ENCODE peak calls at places on chromosomes 1 and 21, in ten cellular contexts. One of them, this sample, is unnamed.

GRCh38 chr1:206041640-206042039 is 11.3 kb upstream of the RHEX start:
- DNase-seq in WERI-Rb-1: peak; percentile 65
- DNase-seq in neural crest cell: no peak
- DNase-seq in activated CD8-positive, alpha-beta T cell treated with anti-CD3 and anti-CD28 coated beads for 36 hours: no peak
- DNase-seq in GM06990: peak; percentile 63
- DNase-seq in thyroid gland: peak; percentile 75
- DNase-seq in epithelial cell of esophagus: peak; percentile 84
- DNase-seq in left ventricle myocardium inferior: no peak
- DNase-seq in foreskin fibroblast: no peak
- DNase-seq in H9: peak; percentile 63
- DNase-seq in this sample: no peak

GRCh38 chr1:102733491-102734236 is 374.7 kb downstream of the COL11A1 start:
- DNase-seq in WERI-Rb-1: no peak
- DNase-seq in neural crest cell: no peak
- DNase-seq in activated CD8-positive, alpha-beta T cell treated with anti-CD3 and anti-CD28 coated beads for 36 hours: no peak
- DNase-seq in GM06990: no peak
- DNase-seq in thyroid gland: no peak
- DNase-seq in epithelial cell of esophagus: no peak
- DNase-seq in left ventricle myocardium inferior: no peak
- DNase-seq in foreskin fibroblast: no peak
- DNase-seq in H9: no peak
- DNase-seq in this sample: no peak

GRCh38 chr1:216905781-216906180 is 182.6 kb upstream of the ESRRG start:
- DNase-seq in WERI-Rb-1: no peak
- DNase-seq in neural crest cell: no peak
- DNase-seq in activated CD8-positive, alpha-beta T cell treated with anti-CD3 and anti-CD28 coated beads for 36 hours: no peak
- DNase-seq in GM06990: no peak
- DNase-seq in thyroid gland: no peak
- DNase-seq in epithelial cell of esophagus: no peak
- DNase-seq in left ventricle myocardium inferior: no peak
- DNase-seq in foreskin fibroblast: no peak
- DNase-seq in H9: no peak
- DNase-seq in this sample: no peak

GRCh38 chr21:25836396-25836795 is 101.6 kb downstream of the GABPA start:
- DNase-seq in WERI-Rb-1: no peak
- DNase-seq in neural crest cell: no peak
- DNase-seq in activated CD8-positive, alpha-beta T cell treated with anti-CD3 and anti-CD28 coated beads for 36 hours: no peak
- DNase-seq in GM06990: no peak
- DNase-seq in thyroid gland: no peak
- DNase-seq in epithelial cell of esophagus: peak; percentile 66
- DNase-seq in left ventricle myocardium inferior: no peak
- DNase-seq in foreskin fibroblast: peak; percentile 4
- DNase-seq in H9: no peak
- DNase-seq in this sample: no peak

GRCh38 chr1:152398812-152399698 is 15.0 kb downstream of the CRNN start:
- DNase-seq in WERI-Rb-1: peak; percentile 42
- DNase-seq in neural crest cell: no peak
- DNase-seq in activated CD8-positive, alpha-beta T cell treated with anti-CD3 and anti-CD28 coated beads for 36 hours: peak; percentile 31
- DNase-seq in GM06990: no peak
- DNase-seq in thyroid gland: peak; percentile 44
- DNase-seq in epithelial cell of esophagus: peak; percentile 76
- DNase-seq in left ventricle myocardium inferior: no peak
- DNase-seq in foreskin fibroblast: no peak
- DNase-seq in H9: no peak
- DNase-seq in this sample: no peak

GRCh38 chr21:25967566-25968438 is 202.8 kb downstream of the APP start:
- DNase-seq in WERI-Rb-1: no peak
- DNase-seq in neural crest cell: no peak
- DNase-seq in activated CD8-positive, alpha-beta T cell treated with anti-CD3 and anti-CD28 coated beads for 36 hours: no peak
- DNase-seq in GM06990: peak; percentile 30
- DNase-seq in thyroid gland: no peak
- DNase-seq in epithelial cell of esophagus: peak; percentile 71
- DNase-seq in left ventricle myocardium inferior: no peak
- DNase-seq in foreskin fibroblast: no peak
- DNase-seq in H9: no peak
- DNase-seq in this sample: no peak

GRCh38 chr1:223403184-223403815 is 10.1 kb downstream of the CCDC185 start:
- DNase-seq in WERI-Rb-1: no peak
- DNase-seq in neural crest cell: no peak
- DNase-seq in activated CD8-positive, alpha-beta T cell treated with anti-CD3 and anti-CD28 coated beads for 36 hours: no peak
- DNase-seq in GM06990: no peak
- DNase-seq in thyroid gland: no peak
- DNase-seq in epithelial cell of esophagus: peak; percentile 81
- DNase-seq in left ventricle myocardium inferior: no peak
- DNase-seq in foreskin fibroblast: peak; percentile 4
- DNase-seq in H9: no peak
- DNase-seq in this sample: no peak

GRCh38 chr21:20739421-20739820 is 258.8 kb upstream of the NCAM2 start:
- DNase-seq in WERI-Rb-1: peak; percentile 19
- DNase-seq in neural crest cell: no peak
- DNase-seq in activated CD8-positive, alpha-beta T cell treated with anti-CD3 and anti-CD28 coated beads for 36 hours: peak; percentile 2
- DNase-seq in GM06990: no peak
- DNase-seq in thyroid gland: no peak
- DNase-seq in epithelial cell of esophagus: no peak
- DNase-seq in left ventricle myocardium inferior: no peak
- DNase-seq in foreskin fibroblast: no peak
- DNase-seq in H9: peak; percentile 43
- DNase-seq in this sample: no peak

GRCh38 chr1:12525311-12526181 is 92.5 kb downstream of the DHRS3 start:
- DNase-seq in WERI-Rb-1: no peak
- DNase-seq in neural crest cell: no peak
- DNase-seq in activated CD8-positive, alpha-beta T cell treated with anti-CD3 and anti-CD28 coated beads for 36 hours: no peak
- DNase-seq in GM06990: no peak
- DNase-seq in thyroid gland: peak; percentile 71
- DNase-seq in epithelial cell of esophagus: no peak
- DNase-seq in left ventricle myocardium inferior: peak; percentile 35
- DNase-seq in foreskin fibroblast: peak; percentile 33
- DNase-seq in H9: no peak
- DNase-seq in this sample: no peak

GRCh38 chr1:177789956-177790355 is 179.9 kb downstream of the SEC16B start:
- DNase-seq in WERI-Rb-1: no peak
- DNase-seq in neural crest cell: no peak
- DNase-seq in activated CD8-positive, alpha-beta T cell treated with anti-CD3 and anti-CD28 coated beads for 36 hours: no peak
- DNase-seq in GM06990: no peak
- DNase-seq in thyroid gland: no peak
- DNase-seq in epithelial cell of esophagus: no peak
- DNase-seq in left ventricle myocardium inferior: no peak
- DNase-seq in foreskin fibroblast: no peak
- DNase-seq in H9: no peak
- DNase-seq in this sample: no peak
- TF ChIP-seq CTCF in WERI-Rb-1: no peak
- TF ChIP-seq CTCF in neural crest cell: no peak
- TF ChIP-seq CTCF in activated CD8-positive, alpha-beta T cell treated with anti-CD3 and anti-CD28 coated beads for 36 hours: no peak
- TF ChIP-seq CTCF in GM06990: no peak
- TF ChIP-seq CTCF in thyroid gland: no peak
- TF ChIP-seq CTCF in epithelial cell of esophagus: no peak
- TF ChIP-seq CTCF in left ventricle myocardium inferior: no peak
- TF ChIP-seq CTCF in foreskin fibroblast: no peak
- TF ChIP-seq CTCF in H9: no peak
- TF ChIP-seq CTCF in this sample: no peak

DNA sequence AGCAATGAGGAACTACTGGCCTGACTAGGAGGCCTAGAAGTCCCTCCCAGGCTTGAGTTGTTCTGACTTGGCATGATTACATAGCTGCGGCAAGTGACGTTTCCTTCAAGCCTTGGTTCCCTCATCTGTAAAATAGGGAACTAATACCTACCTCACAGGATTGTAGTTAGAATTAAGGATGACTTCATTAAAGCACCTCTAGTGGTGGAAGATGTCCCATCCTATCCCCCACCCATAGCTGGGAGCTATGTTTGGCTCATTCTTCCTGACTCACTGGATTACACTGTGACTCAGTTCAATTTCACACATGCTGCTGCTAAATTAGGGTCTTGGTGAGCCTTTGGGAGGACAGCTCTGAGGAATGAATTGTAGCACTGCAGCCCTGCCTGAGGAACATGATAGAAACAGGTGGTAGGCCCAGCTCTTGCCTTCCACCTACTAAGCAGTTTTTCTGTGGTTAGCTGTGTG is 6.0 kb upstream of the SHISA4 start:
- DNase-seq in WERI-Rb-1: peak; percentile 21
- DNase-seq in neural crest cell: no peak
- DNase-seq in activated CD8-positive, alpha-beta T cell treated with anti-CD3 and anti-CD28 coated beads for 36 hours: no peak
- DNase-seq in GM06990: peak; percentile 31
- DNase-seq in thyroid gland: no peak
- DNase-seq in epithelial cell of esophagus: peak; percentile 93
- DNase-seq in left ventricle myocardium inferior: no peak
- DNase-seq in foreskin fibroblast: peak; percentile 92
- DNase-seq in H9: no peak
- DNase-seq in this sample: no peak
- TF ChIP-seq CTCF in WERI-Rb-1: peak; percentile 37
- TF ChIP-seq CTCF in neural crest cell: no peak
- TF ChIP-seq CTCF in activated CD8-positive, alpha-beta T cell treated with anti-CD3 and anti-CD28 coated beads for 36 hours: no peak
- TF ChIP-seq CTCF in GM06990: no peak
- TF ChIP-seq CTCF in thyroid gland: no peak
- TF ChIP-seq CTCF in epithelial cell of esophagus: peak; percentile 30
- TF ChIP-seq CTCF in left ventricle myocardium inferior: no peak
- TF ChIP-seq CTCF in foreskin fibroblast: peak; percentile 25
- TF ChIP-seq CTCF in H9: peak; percentile 34
- TF ChIP-seq CTCF in this sample: no peak

DNA sequence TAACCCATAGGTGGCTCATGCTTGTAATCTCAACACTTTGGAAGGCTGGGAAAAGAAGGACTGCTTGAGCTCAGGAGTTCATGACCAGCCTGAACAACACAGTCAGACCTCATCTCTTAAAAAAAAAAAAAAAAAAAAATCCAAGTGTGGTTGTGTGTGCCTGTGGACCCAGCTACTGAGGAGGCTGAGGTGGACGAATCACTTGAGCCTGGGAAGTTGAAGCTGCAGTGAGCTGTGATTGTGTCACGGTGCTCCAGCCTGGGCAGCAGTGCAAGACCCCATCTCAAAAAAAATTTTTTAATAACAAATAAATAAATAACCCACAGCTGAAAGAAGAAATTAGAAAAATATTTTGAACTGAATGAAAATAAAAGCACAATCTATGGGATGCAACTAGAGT is 13.8 kb downstream of the INTS7 start:
- DNase-seq in WERI-Rb-1: no peak
- DNase-seq in neural crest cell: no peak
- DNase-seq in activated CD8-positive, alpha-beta T cell treated with anti-CD3 and anti-CD28 coated beads for 36 hours: no peak
- DNase-seq in GM06990: no peak
- DNase-seq in thyroid gland: no peak
- DNase-seq in epithelial cell of esophagus: no peak
- DNase-seq in left ventricle myocardium inferior: no peak
- DNase-seq in foreskin fibroblast: no peak
- DNase-seq in H9: no peak
- DNase-seq in this sample: no peak
- TF ChIP-seq CTCF in WERI-Rb-1: no peak
- TF ChIP-seq CTCF in neural crest cell: no peak
- TF ChIP-seq CTCF in activated CD8-positive, alpha-beta T cell treated with anti-CD3 and anti-CD28 coated beads for 36 hours: no peak
- TF ChIP-seq CTCF in GM06990: no peak
- TF ChIP-seq CTCF in thyroid gland: no peak
- TF ChIP-seq CTCF in epithelial cell of esophagus: no peak
- TF ChIP-seq CTCF in left ventricle myocardium inferior: no peak
- TF ChIP-seq CTCF in foreskin fibroblast: no peak
- TF ChIP-seq CTCF in H9: no peak
- TF ChIP-seq CTCF in this sample: no peak

GRCh38 chr1:34597877-34598514 is 156.9 kb upstream of the GJB5 start:
- DNase-seq in WERI-Rb-1: peak; percentile 72
- DNase-seq in neural crest cell: peak; percentile 90
- DNase-seq in activated CD8-positive, alpha-beta T cell treated with anti-CD3 and anti-CD28 coated beads for 36 hours: peak; percentile 78
- DNase-seq in GM06990: peak; percentile 24
- DNase-seq in thyroid gland: peak; percentile 60
- DNase-seq in epithelial cell of esophagus: peak; percentile 57
- DNase-seq in left ventricle myocardium inferior: peak; percentile 46
- DNase-seq in foreskin fibroblast: peak; percentile 40
- DNase-seq in H9: peak; percentile 88
- DNase-seq in this sample: peak; percentile 57
- TF ChIP-seq CTCF in WERI-Rb-1: peak; percentile 97
- TF ChIP-seq CTCF in neural crest cell: peak; percentile 93
- TF ChIP-seq CTCF in activated CD8-positive, alpha-beta T cell treated with anti-CD3 and anti-CD28 coated beads for 36 hours: peak; percentile 66
- TF ChIP-seq CTCF in GM06990: peak; percentile 96
- TF ChIP-seq CTCF in thyroid gland: peak; percentile 69
- TF ChIP-seq CTCF in epithelial cell of esophagus: peak; percentile 80
- TF ChIP-seq CTCF in left ventricle myocardium inferior: peak; percentile 79
- TF ChIP-seq CTCF in foreskin fibroblast: peak; percentile 89
- TF ChIP-seq CTCF in H9: peak; percentile 94
- TF ChIP-seq CTCF in this sample: no peak

GRCh38 chr1:85262985-85263384 is 3.5 kb upstream of the C1orf52 start:
- DNase-seq in WERI-Rb-1: no peak
- DNase-seq in neural crest cell: no peak
- DNase-seq in activated CD8-positive, alpha-beta T cell treated with anti-CD3 and anti-CD28 coated beads for 36 hours: no peak
- DNase-seq in GM06990: no peak
- DNase-seq in thyroid gland: no peak
- DNase-seq in epithelial cell of esophagus: no peak
- DNase-seq in left ventricle myocardium inferior: no peak
- DNase-seq in foreskin fibroblast: no peak
- DNase-seq in H9: no peak
- DNase-seq in this sample: no peak
- TF ChIP-seq CTCF in WERI-Rb-1: no peak
- TF ChIP-seq CTCF in neural crest cell: no peak
- TF ChIP-seq CTCF in activated CD8-positive, alpha-beta T cell treated with anti-CD3 and anti-CD28 coated beads for 36 hours: no peak
- TF ChIP-seq CTCF in GM06990: no peak
- TF ChIP-seq CTCF in thyroid gland: no peak
- TF ChIP-seq CTCF in epithelial cell of esophagus: no peak
- TF ChIP-seq CTCF in left ventricle myocardium inferior: no peak
- TF ChIP-seq CTCF in foreskin fibroblast: no peak
- TF ChIP-seq CTCF in H9: no peak
- TF ChIP-seq CTCF in this sample: no peak

GRCh38 chr1:31757204-31757679 is 6.9 kb downstream of the ADGRB2 start:
- DNase-seq in WERI-Rb-1: no peak
- DNase-seq in neural crest cell: no peak
- DNase-seq in activated CD8-positive, alpha-beta T cell treated with anti-CD3 and anti-CD28 coated beads for 36 hours: no peak
- DNase-seq in GM06990: no peak
- DNase-seq in thyroid gland: no peak
- DNase-seq in epithelial cell of esophagus: no peak
- DNase-seq in left ventricle myocardium inferior: no peak
- DNase-seq in foreskin fibroblast: no peak
- DNase-seq in H9: no peak
- DNase-seq in this sample: no peak
- TF ChIP-seq CTCF in WERI-Rb-1: no peak
- TF ChIP-seq CTCF in neural crest cell: no peak
- TF ChIP-seq CTCF in activated CD8-positive, alpha-beta T cell treated with anti-CD3 and anti-CD28 coated beads for 36 hours: no peak
- TF ChIP-seq CTCF in GM06990: no peak
- TF ChIP-seq CTCF in thyroid gland: no peak
- TF ChIP-seq CTCF in epithelial cell of esophagus: no peak
- TF ChIP-seq CTCF in left ventricle myocardium inferior: no peak
- TF ChIP-seq CTCF in foreskin fibroblast: no peak
- TF ChIP-seq CTCF in H9: peak; percentile 16
- TF ChIP-seq CTCF in this sample: no peak

DNA sequence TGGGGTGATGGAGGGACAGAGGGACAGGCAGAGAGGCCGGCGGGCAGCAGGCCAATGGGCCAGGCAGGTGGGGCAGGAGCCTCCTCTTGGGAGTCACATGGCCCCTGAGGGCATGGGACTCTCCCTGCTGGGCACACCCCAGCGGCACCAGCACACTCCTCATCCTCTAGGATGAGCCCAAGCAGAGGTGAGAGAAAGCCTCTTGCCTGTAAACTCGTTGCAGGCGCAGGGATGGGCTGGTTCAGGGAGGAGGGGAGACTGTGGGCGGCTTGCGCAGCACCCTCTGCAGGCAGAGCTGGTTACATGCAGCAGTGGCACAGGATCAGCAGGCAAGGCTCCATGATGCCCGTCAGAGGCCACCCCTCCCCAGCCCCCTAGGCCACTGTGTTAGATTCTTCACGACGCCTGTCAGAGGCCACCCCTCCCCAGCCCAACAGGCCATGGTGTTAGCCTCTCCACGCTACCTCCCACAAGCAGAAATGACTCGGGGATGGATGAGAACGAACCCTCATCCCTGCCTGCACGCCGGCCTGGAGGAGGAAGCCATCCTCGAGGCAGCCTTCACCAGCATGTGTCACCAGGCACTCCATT is 209.7 kb upstream of the VAMP3 start:
- DNase-seq in WERI-Rb-1: peak; percentile 84
- DNase-seq in neural crest cell: peak; percentile 28
- DNase-seq in activated CD8-positive, alpha-beta T cell treated with anti-CD3 and anti-CD28 coated beads for 36 hours: peak; percentile 32
- DNase-seq in GM06990: no peak
- DNase-seq in thyroid gland: no peak
- DNase-seq in epithelial cell of esophagus: no peak
- DNase-seq in left ventricle myocardium inferior: no peak
- DNase-seq in foreskin fibroblast: no peak
- DNase-seq in H9: peak; percentile 89
- DNase-seq in this sample: no peak
- TF ChIP-seq CTCF in WERI-Rb-1: peak; percentile 96
- TF ChIP-seq CTCF in neural crest cell: peak; percentile 52
- TF ChIP-seq CTCF in activated CD8-positive, alpha-beta T cell treated with anti-CD3 and anti-CD28 coated beads for 36 hours: peak; percentile 17
- TF ChIP-seq CTCF in GM06990: peak; percentile 73
- TF ChIP-seq CTCF in thyroid gland: no peak
- TF ChIP-seq CTCF in epithelial cell of esophagus: peak; percentile 19
- TF ChIP-seq CTCF in left ventricle myocardium inferior: peak; percentile 34
- TF ChIP-seq CTCF in foreskin fibroblast: peak; percentile 13
- TF ChIP-seq CTCF in H9: peak; percentile 83
- TF ChIP-seq CTCF in this sample: no peak

This sample was measured in omental fat pad.